ENCODE peak calls at places on chromosome 21, in nine cellular contexts. Z is caudate nucleus, G is NCI-H510A treated with DMSO at 0.1 percent for 48 hours, P is NCI-H1436, K is GM03348, V is D341Med, R is progenitor cell of endocrine pancreas, S is iPS-NIHi11, D is substantia nigra. Q is an unnamed sample.
A peak's percentile ranks its signal among the peaks of the same experiment; 100 is the strongest.

GRCh38 chr21:15848632-15849031 is 118.8 kb downstream of the USP25 start:
- DNase-seq in D (no peak), Z (no peak), G (no peak), S (no peak), P (no peak), V (no peak), R (no peak), K (no peak), Q (no peak)

GRCh38 chr21:35583566-35584216 is 476.6 kb downstream of the SETD4 start:
- DNase-seq in K (no peak), G (no peak), R (no peak), D (no peak), S (no peak), Z (no peak), P (no peak), V (no peak), Q (no peak)

GRCh38 chr21:28454978-28455600 is 537.6 kb downstream of the LTN1 start:
- DNase-seq in Z (no peak), G (no peak), P (no peak), K (peak; percentile 43), V (no peak), D (no peak), R (no peak), S (no peak), Q (no peak)

GRCh38 chr21:36701912-36702621 is 3.2 kb downstream of the SIM2 start:
- DNase-seq in R (no peak), G (no peak), S (no peak), Z (no peak), D (no peak), V (no peak), K (no peak), P (no peak), Q (no peak)

GRCh38 chr21:34688145-34688544 is 19.4 kb downstream of the CLIC6 start:
- DNase-seq in K (peak; percentile 48), P (no peak), Z (no peak), R (no peak), S (peak; percentile 51), V (no peak), D (no peak), G (no peak), Q (no peak)

GRCh38 chr21:35783686-35784085 is 276.6 kb downstream of the SETD4 start:
- DNase-seq in V (no peak), Z (no peak), K (no peak), S (no peak), D (no peak), P (no peak), G (no peak), R (no peak), Q (no peak)

GRCh38 chr21:44838038-44838895 is 20.4 kb upstream of the SUMO3 start:
- DNase-seq in S (no peak), K (no peak), G (no peak), D (no peak), Z (no peak), R (no peak), V (no peak), P (no peak), Q (no peak)

GRCh38 chr21:24353492-24353891 is 1253.8 kb downstream of the MRPL39 start:
- DNase-seq in Z (no peak), P (no peak), V (no peak), D (no peak), K (no peak), S (no peak), R (no peak), G (no peak), Q (no peak)

GRCh38 chr21:38773108-38774061 is 32.3 kb upstream of the ETS2 start:
- DNase-seq in G (no peak), D (no peak), K (peak; percentile 85), R (no peak), V (no peak), P (peak; percentile 12), S (no peak), Z (no peak), Q (no peak)

GRCh38 chr21:45378258-45378966 is 26.6 kb upstream of the COL18A1 start:
- DNase-seq in D (no peak), Z (no peak), P (no peak), S (peak; percentile 71), V (no peak), K (peak; percentile 53), G (no peak), R (no peak), Q (peak; percentile 53)

GRCh38 chr21:19048088-19048672 is 644.6 kb upstream of the TMPRSS15 start:
- DNase-seq in Z (no peak), S (no peak), G (no peak), D (no peak), R (no peak), P (no peak), V (no peak), K (no peak), Q (no peak)

GRCh38 chr21:31265293-31265692 is 78.8 kb downstream of the TIAM1 start:
- DNase-seq in G (no peak), D (no peak), K (no peak), P (no peak), V (no peak), R (no peak), S (no peak), Z (no peak), Q (no peak)

GRCh38 chr21:9738527-9738926 is 782.9 kb upstream of the TPTE start:
- DNase-seq in P (no peak), D (no peak), K (no peak), S (no peak), V (no peak), R (no peak), Z (no peak), G (no peak), Q (no peak)

GRCh38 chr21:21019681-21020080 is 21.5 kb downstream of the NCAM2 start:
- DNase-seq in P (no peak), Z (no peak), R (no peak), D (no peak), G (no peak), S (no peak), V (no peak), K (peak; percentile 16), Q (no peak)

GRCh38 chr21:36892201-36892600 is 74.3 kb downstream of the HLCS start:
- DNase-seq in D (no peak), Z (no peak), V (no peak), S (no peak), G (no peak), K (no peak), P (no peak), R (no peak), Q (no peak)

GRCh38 chr21:37531402-37532042 is 164.9 kb downstream of the DYRK1A start:
- DNase-seq in D (no peak), P (no peak), K (no peak), G (no peak), V (peak; percentile 64), S (no peak), Z (no peak), R (no peak), Q (no peak)

GRCh38 chr21:33212159-33212851 is 17.4 kb upstream of the IFNAR2 start:
- DNase-seq in P (no peak), D (no peak), R (no peak), S (no peak), V (no peak), Z (no peak), G (peak; percentile 1), K (no peak), Q (no peak)

GRCh38 chr21:46171996-46172862 is 12.0 kb downstream of the SPATC1L start:
- DNase-seq in S (peak; percentile 2), Z (no peak), D (no peak), K (no peak), R (no peak), P (no peak), V (peak; percentile 12), G (no peak), Q (peak; percentile 37)

GRCh38 chr21:38505654-38506523 is 7.6 kb upstream of the ERG start:
- DNase-seq in G (peak; percentile 82), S (peak; percentile 37), Z (peak; percentile 3), V (peak; percentile 51), P (peak; percentile 57), K (peak; percentile 80), D (no peak), R (no peak), Q (no peak)

GRCh38 chr21:26798856-26799751 is 46.1 kb downstream of the ADAMTS1 start:
- DNase-seq in K (no peak), R (no peak), P (no peak), V (no peak), G (no peak), S (no peak), Z (no peak), D (no peak), Q (no peak)

GRCh38 chr21:45473496-45474322 is 68.5 kb downstream of the SLC19A1 start:
- DNase-seq in R (no peak), V (no peak), D (no peak), G (no peak), S (no peak), K (no peak), P (no peak), Z (no peak), Q (no peak)

GRCh38 chr21:37478821-37479220 is 112.2 kb downstream of the DYRK1A start:
- DNase-seq in G (no peak), Z (no peak), P (no peak), K (no peak), V (no peak), S (no peak), D (no peak), R (no peak), Q (no peak)

GRCh38 chr21:37368536-37369279 is 2.1 kb downstream of the DYRK1A start:
- DNase-seq in R (no peak), Z (no peak), S (no peak), K (peak; percentile 26), P (no peak), V (no peak), D (no peak), G (no peak), Q (no peak)

GRCh38 chr21:35508389-35508888 is 459.3 kb upstream of the RUNX1 start:
- DNase-seq in G (no peak), S (peak; percentile 40), P (no peak), K (no peak), R (no peak), D (peak; percentile 35), V (no peak), Z (no peak), Q (peak; percentile 79)

GRCh38 chr21:46038871-46039397 is 57.4 kb downstream of the COL6A1 start:
- DNase-seq in R (no peak), Z (no peak), G (no peak), S (no peak), P (no peak), D (no peak), K (peak; percentile 65), V (no peak), Q (peak; percentile 76)

GRCh38 chr21:42819861-42820512 is 59.4 kb downstream of the WDR4 start:
- DNase-seq in G (no peak), D (no peak), R (no peak), V (no peak), S (no peak), K (no peak), P (no peak), Z (no peak), Q (no peak)

GRCh38 chr21:9837946-9838801 is 683.2 kb upstream of the TPTE start:
- DNase-seq in K (no peak), V (no peak), G (no peak), P (no peak), R (no peak), D (no peak), Z (no peak), S (no peak), Q (peak; percentile 66)

GRCh38 chr21:32015740-32016139 is 142.9 kb downstream of the HUNK start:
- DNase-seq in G (no peak), P (peak; percentile 24), S (no peak), K (no peak), R (no peak), D (no peak), Z (no peak), V (no peak), Q (no peak)

GRCh38 chr21:37863842-37864241 is 52.4 kb downstream of the KCNJ6 start:
- DNase-seq in G (no peak), Z (no peak), S (no peak), V (no peak), K (no peak), D (no peak), P (no peak), R (no peak), Q (no peak)

GRCh38 chr21:37606549-37606948 is 240.0 kb downstream of the DYRK1A start:
- DNase-seq in Z (no peak), G (no peak), P (no peak), K (no peak), D (no peak), S (no peak), R (no peak), V (no peak), Q (no peak)

GRCh38 chr21:35219719-35220118 is 170.6 kb upstream of the RUNX1 start:
- DNase-seq in V (no peak), S (no peak), D (no peak), G (no peak), R (no peak), Z (no peak), P (no peak), K (no peak), Q (no peak)